ENCODE peak calls at places on chromosome 18, in four cellular contexts. Z is left cardiac atrium, O is lower leg skin, J is germinal center. S is an unnamed sample.
A peak's percentile ranks its signal among the peaks of the same experiment; 100 is the strongest.

GRCh38 chr18:9916067-9916684 is 2.4 kb downstream of the VAPA start:
- DNase-seq in O (no peak), J (no peak), Z (no peak), S (no peak)

GRCh38 chr18:48802543-48803428 is 148.0 kb downstream of the SMAD7 start:
- DNase-seq in O (no peak), J (no peak), Z (peak; percentile 24), S (no peak)

GRCh38 chr18:58221060-58221725 is 177.2 kb downstream of the NEDD4L start:
- DNase-seq in O (peak; percentile 71), Z (no peak), J (peak; percentile 22), S (peak; percentile 46)

GRCh38 chr18:48152549-48152948 is 222.1 kb upstream of the SMAD2 start:
- DNase-seq in Z (no peak), J (no peak), O (no peak), S (no peak)

GRCh38 chr18:666177-666576 is 8.7 kb downstream of the TYMS start:
- DNase-seq in J (no peak), O (no peak), Z (no peak), S (no peak)

GRCh38 chr18:136433-136832 is 21.9 kb upstream of the USP14 start:
- DNase-seq in O (no peak), Z (no peak), J (peak; percentile 12), S (no peak)

GRCh38 chr18:6342990-6343389 is 71.7 kb downstream of the L3MBTL4 start:
- DNase-seq in O (no peak), J (no peak), Z (no peak), S (no peak)

GRCh38 chr18:7754725-7755181 is 187.6 kb downstream of the PTPRM start:
- DNase-seq in O (no peak), Z (peak; percentile 35), J (no peak), S (no peak)

GRCh38 chr18:50709215-50709614 is 110.6 kb downstream of the MRO start:
- DNase-seq in O (no peak), Z (no peak), J (no peak), S (no peak)

GRCh38 chr18:56083889-56084288 is 495.9 kb upstream of the TCF4 start:
- DNase-seq in O (no peak), J (no peak), Z (no peak), S (no peak)

GRCh38 chr18:7358989-7359726 is 128.3 kb downstream of the LRRC30 start:
- DNase-seq in O (no peak), J (no peak), Z (peak; percentile 60), S (no peak)

GRCh38 chr18:63178526-63178880 is 141.1 kb downstream of the BCL2 start:
- DNase-seq in J (no peak), O (peak; percentile 79), Z (peak; percentile 65), S (no peak)

GRCh38 chr18:830315-830901 is 18.4 kb upstream of the YES1 start:
- DNase-seq in Z (no peak), O (peak; percentile 35), J (no peak), S (no peak)

GRCh38 chr18:39149211-39149806 is 1583.7 kb upstream of the CELF4 start:
- DNase-seq in O (no peak), Z (no peak), J (no peak), S (no peak)

GRCh38 chr18:12934454-12935071 is 13.2 kb upstream of the SEH1L start:
- DNase-seq in O (peak; percentile 65), J (peak; percentile 65), Z (peak; percentile 88), S (peak; percentile 30)

GRCh38 chr18:67218556-67218955 is 298.0 kb downstream of the DSEL start:
- DNase-seq in O (no peak), J (no peak), Z (no peak), S (no peak)

GRCh38 chr18:22335644-22336275 is 82.0 kb downstream of the CTAGE1 start:
- DNase-seq in J (no peak), Z (peak; percentile 69), O (no peak), S (no peak)

GRCh38 chr18:79642626-79643025 is 37.0 kb upstream of the CTDP1 start:
- DNase-seq in Z (no peak), J (no peak), O (no peak), S (no peak)

GRCh38 chr18:36337679-36338419 is 40.3 kb downstream of the FHOD3 start:
- DNase-seq in J (no peak), Z (no peak), O (no peak), S (no peak)

GRCh38 chr18:59372975-59373374 is 13.9 kb upstream of the LMAN1 start:
- DNase-seq in Z (no peak), O (no peak), J (no peak), S (no peak)

GRCh38 chr18:59821983-59822382 is 77.8 kb upstream of the PMAIP1 start:
- DNase-seq in J (no peak), O (no peak), Z (no peak), S (no peak)

GRCh38 chr18:58223717-58224424 is 179.8 kb downstream of the NEDD4L start:
- DNase-seq in J (no peak), O (peak; percentile 69), Z (peak; percentile 75), S (peak; percentile 42)

GRCh38 chr18:72697706-72698105 is 153.6 kb upstream of the CBLN2 start:
- DNase-seq in J (no peak), Z (no peak), O (no peak), S (no peak)

GRCh38 chr18:1976484-1976883 is 594.8 kb downstream of the METTL4 start:
- DNase-seq in O (no peak), J (no peak), Z (no peak), S (no peak)

GRCh38 chr18:74146756-74147155 is 878 bp downstream of the FBXO15 start:
- DNase-seq in O (no peak), J (no peak), Z (no peak), S (no peak)